ENCODE peak calls at places on chromosomes 16 and 17, in seven cellular contexts. One of them, this sample, is unnamed.

GRCh38 chr17:61443475-61443882 is 8.7 kb upstream of the TBX4 start:
- DNase-seq in heart left ventricle: no peak
- DNase-seq in stimulated activated CD4-positive, alpha-beta T cell treated with anti-CD3 and anti-CD28 coated beads, Interleukin-15, amount 100 ng/mL, for 48 hours: no peak
- DNase-seq in dorsolateral prefrontal cortex: no peak
- DNase-seq in anterior cingulate cortex: no peak
- DNase-seq in T1000: no peak
- DNase-seq in AML-193: no peak
- DNase-seq in this sample: no peak

GRCh38 chr17:3738562-3739295 is 15.0 kb downstream of the HASPIN start:
- DNase-seq in heart left ventricle: no peak
- DNase-seq in stimulated activated CD4-positive, alpha-beta T cell treated with anti-CD3 and anti-CD28 coated beads, Interleukin-15, amount 100 ng/mL, for 48 hours: peak; percentile 68
- DNase-seq in dorsolateral prefrontal cortex: peak; percentile 68
- DNase-seq in anterior cingulate cortex: peak; percentile 61
- DNase-seq in T1000: no peak
- DNase-seq in AML-193: no peak
- DNase-seq in this sample: peak; percentile 61

GRCh38 chr16:85720319-85720637 is 30.6 kb downstream of the C16orf74 start:
- DNase-seq in heart left ventricle: no peak
- DNase-seq in stimulated activated CD4-positive, alpha-beta T cell treated with anti-CD3 and anti-CD28 coated beads, Interleukin-15, amount 100 ng/mL, for 48 hours: no peak
- DNase-seq in dorsolateral prefrontal cortex: no peak
- DNase-seq in anterior cingulate cortex: no peak
- DNase-seq in T1000: no peak
- DNase-seq in AML-193: no peak
- DNase-seq in this sample: no peak

GRCh38 chr17:77356109-77356689 is 215.4 kb downstream of the SEC14L1 start:
- DNase-seq in heart left ventricle: no peak
- DNase-seq in stimulated activated CD4-positive, alpha-beta T cell treated with anti-CD3 and anti-CD28 coated beads, Interleukin-15, amount 100 ng/mL, for 48 hours: no peak
- DNase-seq in dorsolateral prefrontal cortex: no peak
- DNase-seq in anterior cingulate cortex: no peak
- DNase-seq in T1000: peak; percentile 60
- DNase-seq in AML-193: no peak
- DNase-seq in this sample: peak; percentile 9

GRCh38 chr16:27795992-27796614 is 246.2 kb downstream of the KATNIP start:
- DNase-seq in heart left ventricle: no peak
- DNase-seq in stimulated activated CD4-positive, alpha-beta T cell treated with anti-CD3 and anti-CD28 coated beads, Interleukin-15, amount 100 ng/mL, for 48 hours: peak; percentile 7
- DNase-seq in dorsolateral prefrontal cortex: no peak
- DNase-seq in anterior cingulate cortex: no peak
- DNase-seq in T1000: no peak
- DNase-seq in AML-193: no peak
- DNase-seq in this sample: no peak

GRCh38 chr17:72467841-72468653 is 347.2 kb downstream of the SOX9 start:
- DNase-seq in heart left ventricle: no peak
- DNase-seq in stimulated activated CD4-positive, alpha-beta T cell treated with anti-CD3 and anti-CD28 coated beads, Interleukin-15, amount 100 ng/mL, for 48 hours: no peak
- DNase-seq in dorsolateral prefrontal cortex: no peak
- DNase-seq in anterior cingulate cortex: no peak
- DNase-seq in T1000: no peak
- DNase-seq in AML-193: no peak
- DNase-seq in this sample: peak; percentile 23

GRCh38 chr16:78896280-78896679 is 704.3 kb downstream of the MAF start:
- DNase-seq in heart left ventricle: no peak
- DNase-seq in stimulated activated CD4-positive, alpha-beta T cell treated with anti-CD3 and anti-CD28 coated beads, Interleukin-15, amount 100 ng/mL, for 48 hours: no peak
- DNase-seq in dorsolateral prefrontal cortex: no peak
- DNase-seq in anterior cingulate cortex: no peak
- DNase-seq in T1000: no peak
- DNase-seq in AML-193: no peak
- DNase-seq in this sample: no peak

GRCh38 chr16:19410435-19411153 is 7.1 kb upstream of the TMC5 start:
- DNase-seq in heart left ventricle: no peak
- DNase-seq in stimulated activated CD4-positive, alpha-beta T cell treated with anti-CD3 and anti-CD28 coated beads, Interleukin-15, amount 100 ng/mL, for 48 hours: no peak
- DNase-seq in dorsolateral prefrontal cortex: no peak
- DNase-seq in anterior cingulate cortex: peak; percentile 1
- DNase-seq in T1000: no peak
- DNase-seq in AML-193: no peak
- DNase-seq in this sample: no peak

GRCh38 chr17:69141802-69142472 is at the start of gene ABCA6:
- DNase-seq in heart left ventricle: no peak
- DNase-seq in stimulated activated CD4-positive, alpha-beta T cell treated with anti-CD3 and anti-CD28 coated beads, Interleukin-15, amount 100 ng/mL, for 48 hours: no peak
- DNase-seq in dorsolateral prefrontal cortex: no peak
- DNase-seq in anterior cingulate cortex: no peak
- DNase-seq in T1000: no peak
- DNase-seq in AML-193: no peak
- DNase-seq in this sample: no peak

GRCh38 chr16:86355114-86355513 is 155.2 kb upstream of the FOXF1 start:
- DNase-seq in heart left ventricle: no peak
- DNase-seq in stimulated activated CD4-positive, alpha-beta T cell treated with anti-CD3 and anti-CD28 coated beads, Interleukin-15, amount 100 ng/mL, for 48 hours: no peak
- DNase-seq in dorsolateral prefrontal cortex: no peak
- DNase-seq in anterior cingulate cortex: no peak
- DNase-seq in T1000: peak; percentile 59
- DNase-seq in AML-193: no peak
- DNase-seq in this sample: no peak